ENCODE peak calls at places on chromosome 3, in six cellular contexts. U is A549, A is K562, I is body of pancreas, H is IMR-90, R is Peyer's patch. D is an unnamed sample.

GRCh38 chr3:107994181-107994580 is 96.7 kb downstream of the CD47 start:
- DNase-seq in H (no peak), U (no peak), A (no peak), I (no peak), R (no peak), D (no peak)

GRCh38 chr3:52183786-52184445 is 14.0 kb upstream of the ALAS1 start:
- DNase-seq in A (no peak), H (no peak), U (no peak), I (no peak), R (no peak), D (no peak)

GRCh38 chr3:189851682-189852081 is 220.5 kb downstream of the TP63 start:
- DNase-seq in H (no peak), U (no peak), I (no peak), R (no peak), A (no peak), D (no peak)

GRCh38 chr3:71450985-71451560 is 132.5 kb downstream of the FOXP1 start:
- DNase-seq in H (peak), A (no peak), U (no peak), I (no peak), R (no peak), D (no peak)

GRCh38 chr3:130480736-130481135 is 36.2 kb upstream of the COL6A6 start:
- DNase-seq in I (peak), R (no peak), A (peak), U (peak), H (peak), D (no peak)

GRCh38 chr3:55297706-55298105 is 189.4 kb downstream of the WNT5A start:
- DNase-seq in R (no peak), H (no peak), I (no peak), A (no peak), U (no peak), D (no peak)

GRCh38 chr3:115550285-115550741 is 73.0 kb upstream of the GAP43 start:
- DNase-seq in A (no peak), H (no peak), R (no peak), I (peak), U (no peak), D (no peak)

GRCh38 chr3:11212301-11212613 is 58.0 kb downstream of the HRH1 start:
- DNase-seq in R (no peak), A (no peak), U (no peak), I (no peak), H (peak), D (no peak)

GRCh38 chr3:145134738-145135137 is 1026.2 kb downstream of the PLOD2 start:
- DNase-seq in A (no peak), I (no peak), U (no peak), H (no peak), R (no peak), D (no peak)

GRCh38 chr3:49339947-49340800 is at the start of gene USP4:
- DNase-seq in I (peak), R (peak), A (peak), U (peak), H (peak), D (peak)
- TF ChIP-seq POLR2A in I (peak), R (peak), A (peak), U (peak), H (peak), D (peak)

DNA sequence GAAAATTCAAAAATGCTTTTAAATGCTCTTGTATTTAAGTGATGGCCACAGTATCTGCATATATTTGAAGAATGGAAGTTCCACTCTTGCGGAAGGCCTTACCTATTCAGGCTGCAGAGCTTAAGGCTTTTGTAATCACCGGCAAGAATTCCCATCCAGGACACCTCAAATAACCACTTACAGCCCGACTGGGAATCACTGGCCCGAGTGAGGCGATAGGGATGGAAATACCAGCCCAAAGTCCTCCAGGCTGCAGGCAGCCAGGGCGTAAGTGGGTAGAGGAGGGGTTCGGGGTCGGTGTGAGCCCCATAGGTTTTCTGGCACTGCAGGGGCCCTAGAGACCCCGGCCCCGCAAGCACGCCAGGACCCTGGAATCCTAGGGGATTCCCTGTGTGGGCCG is 9.5 kb downstream of the CMTM7 start:
- DNase-seq in H (no peak), R (no peak), U (peak), A (no peak), I (no peak), D (no peak)
- TF ChIP-seq POLR2A in H (no peak), R (no peak), U (no peak), A (no peak), I (no peak), D (no peak)

GRCh38 chr3:126354776-126355175 is 2.4 kb downstream of the KLF15 start:
- DNase-seq in I (peak), H (no peak), U (no peak), R (no peak), A (no peak), D (no peak)

GRCh38 chr3:126356373-126357298 is 572 bp downstream of the KLF15 start:
- DNase-seq in I (peak), U (no peak), A (no peak), H (no peak), R (no peak), D (no peak)

GRCh38 chr3:126355251-126355650 is 2.0 kb downstream of the KLF15 start:
- DNase-seq in A (no peak), R (no peak), U (no peak), H (no peak), I (no peak), D (no peak)

GRCh38 chr3:126357299-126358037 is at the start of gene KLF15:
- DNase-seq in A (peak), U (peak), R (peak), I (peak), H (peak), D (peak)

DNA sequence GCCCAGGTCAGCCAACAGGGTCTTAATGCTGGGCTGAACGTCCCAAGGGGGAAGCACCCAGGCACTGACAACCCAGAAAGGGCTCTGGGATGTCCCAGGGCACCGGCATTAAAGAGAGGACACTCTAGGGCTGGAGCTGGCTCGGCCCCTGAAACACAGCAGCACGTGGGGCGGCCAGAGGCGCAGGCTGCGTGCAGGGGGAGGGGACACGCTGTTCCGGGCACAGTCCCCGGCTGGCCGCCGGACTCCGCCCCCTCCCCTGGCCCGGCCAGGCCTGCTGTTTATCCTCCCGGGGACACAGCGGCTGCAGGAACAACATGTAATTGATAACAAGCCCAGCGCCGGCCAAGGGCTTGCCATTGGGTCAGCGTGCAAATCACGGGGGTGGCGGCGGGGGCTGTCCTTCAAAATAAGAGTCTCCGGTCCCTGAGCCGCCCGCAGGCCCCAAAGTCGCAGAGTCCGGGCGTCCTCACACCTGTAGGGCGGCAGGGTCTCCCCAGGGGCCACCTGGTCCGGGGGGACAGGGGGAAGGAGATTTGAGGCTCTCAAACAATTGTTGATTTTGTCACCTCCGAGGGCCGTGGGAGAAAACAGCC is 1.3 kb downstream of the KLF15 start:
- DNase-seq in R (peak), I (peak), U (no peak), H (peak), A (peak), D (no peak)
- TF ChIP-seq POLR2A in R (no peak), I (peak), U (no peak), H (no peak), A (peak), D (no peak)

DNA sequence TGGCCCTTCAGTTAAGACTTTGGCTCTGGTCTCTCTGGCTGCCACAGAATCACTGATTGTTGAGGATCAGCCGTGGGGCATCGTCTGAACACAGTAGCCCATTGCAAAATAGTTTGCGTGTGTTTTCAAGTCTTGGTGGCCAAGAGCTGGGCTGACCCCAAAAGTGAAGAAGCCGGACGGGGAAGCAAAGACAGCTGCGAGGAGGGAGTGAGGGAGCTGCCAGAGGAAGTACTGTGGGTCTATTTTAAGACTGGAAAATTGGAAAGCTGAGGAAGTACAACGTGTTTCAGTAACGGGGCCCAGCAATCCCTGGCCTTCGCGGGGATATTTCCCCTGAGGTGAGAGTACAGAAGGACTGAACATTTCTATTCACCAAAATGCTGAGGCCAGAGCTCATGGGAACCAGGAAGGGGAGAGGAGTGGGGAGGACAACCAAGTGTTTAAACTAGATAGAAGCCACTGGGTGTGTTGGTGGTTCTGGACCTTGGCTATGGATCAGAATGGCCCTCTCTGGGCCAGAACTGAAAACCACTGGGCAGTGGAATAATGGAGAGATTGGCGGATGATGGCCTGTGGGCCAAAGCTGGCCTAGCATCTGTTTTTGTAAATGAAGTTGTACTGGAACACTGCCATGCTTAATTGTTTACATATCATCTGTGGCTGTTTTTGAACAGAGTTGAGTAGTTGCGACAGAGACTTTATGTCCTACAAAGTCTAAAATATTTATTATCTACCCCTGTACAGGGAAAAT is 34.1 kb upstream of the LIMD1 start:
- DNase-seq in U (no peak), I (peak), A (no peak), R (peak), H (peak), D (no peak)
- TF ChIP-seq POLR2A in U (no peak), I (no peak), A (no peak), R (no peak), H (no peak), D (no peak)

GRCh38 chr3:141384575-141384974 is 16.3 kb downstream of the ZBTB38 start:
- DNase-seq in U (no peak), R (no peak), H (no peak), I (no peak), A (no peak), D (no peak)

GRCh38 chr3:141387446-141388030 is 19.2 kb downstream of the ZBTB38 start:
- DNase-seq in H (no peak), A (no peak), U (no peak), R (no peak), I (no peak), D (no peak)

GRCh38 chr3:141385386-141386079 is 17.2 kb downstream of the ZBTB38 start:
- DNase-seq in I (no peak), A (no peak), U (no peak), H (peak), R (no peak), D (no peak)

GRCh38 chr3:141386611-141387110 is 18.4 kb downstream of the ZBTB38 start:
- DNase-seq in A (peak), R (no peak), H (peak), U (no peak), I (no peak), D (no peak)

GRCh38 chr3:141386080-141386594 is 17.8 kb downstream of the ZBTB38 start:
- DNase-seq in H (no peak), I (no peak), U (no peak), R (no peak), A (no peak), D (no peak)
- TF ChIP-seq POLR2A in H (no peak), I (no peak), U (no peak), R (no peak), A (no peak), D (no peak)

GRCh38 chr3:63146154-63146553 is 132.0 kb upstream of the SYNPR start:
- DNase-seq in H (no peak), I (no peak), A (no peak), U (no peak), R (no peak), D (no peak)
- TF ChIP-seq POLR2A in H (no peak), I (no peak), A (no peak), U (no peak), R (no peak), D (no peak)

GRCh38 chr3:194140520-194141414 is 4.8 kb downstream of the HES1 start:
- DNase-seq in A (peak), R (peak), I (peak), U (no peak), H (no peak), D (peak)

GRCh38 chr3:194139977-194140351 is 4.0 kb downstream of the HES1 start:
- DNase-seq in R (no peak), I (no peak), H (peak), A (no peak), U (no peak), D (no peak)

GRCh38 chr3:194139085-194139976 is 3.4 kb downstream of the HES1 start:
- DNase-seq in I (no peak), H (peak), R (peak), U (no peak), A (peak), D (no peak)

GRCh38 chr3:194142156-194142910 is 6.4 kb downstream of the HES1 start:
- DNase-seq in I (peak), R (no peak), A (peak), U (no peak), H (no peak), D (no peak)

DNA sequence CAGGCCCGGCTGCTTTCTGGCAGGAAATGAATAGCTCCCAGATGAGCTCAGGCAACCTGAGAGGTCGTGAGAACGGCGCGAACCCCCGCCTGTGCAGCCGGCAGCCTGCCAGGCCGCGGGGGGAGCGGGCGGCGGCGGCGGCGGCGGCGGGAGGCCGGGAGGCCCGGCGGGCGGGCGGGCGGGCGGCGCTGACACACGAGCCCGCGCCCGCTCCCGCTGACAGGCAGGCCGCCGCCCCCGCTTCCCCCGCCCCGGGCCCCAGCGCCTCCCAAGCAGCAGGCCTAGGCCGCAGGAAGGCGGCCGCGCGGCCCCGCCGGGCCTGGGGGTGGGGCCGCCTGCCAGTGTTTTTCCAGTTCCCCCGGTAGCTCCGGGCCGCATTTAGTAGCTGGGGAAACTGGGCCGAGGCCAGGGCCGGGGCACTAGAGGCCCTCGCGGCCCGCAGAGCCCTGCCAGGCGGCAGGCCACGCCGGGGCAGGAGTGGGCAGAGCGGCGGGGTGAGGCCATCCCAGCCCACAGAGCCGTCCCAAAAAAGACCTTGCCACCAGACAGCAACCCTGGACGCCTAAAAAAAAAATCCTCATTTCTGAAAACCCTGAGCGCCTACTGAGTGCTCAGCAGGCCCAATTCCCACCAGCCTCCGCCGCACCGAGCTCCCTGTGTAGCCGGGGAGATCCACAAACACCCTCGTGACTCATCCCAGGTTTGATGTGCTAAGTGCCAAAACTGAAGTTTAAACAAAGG is 5.6 kb downstream of the HES1 start:
- DNase-seq in I (peak), H (peak), A (peak), U (peak), R (peak), D (peak)
- TF ChIP-seq POLR2A in I (peak), H (no peak), A (peak), U (no peak), R (no peak), D (peak)

GRCh38 chr3:15327941-15328340 is 4.4 kb downstream of the SH3BP5 start:
- DNase-seq in U (no peak), R (peak), A (no peak), I (no peak), H (peak), D (no peak)
- TF ChIP-seq POLR2A in U (no peak), R (no peak), A (no peak), I (no peak), H (no peak), D (no peak)

D was measured in H54.